ENCODE peak calls at places on chromosomes 13 and 19, in four cellular contexts. N is upper lobe of right lung, G is Caco-2, L is Panc1. S is an unnamed sample. For H3K4me1, the result is how much of the 10 kb centered on the place peaks cover.

GRCh38 chr13:53001444-53001843 is 27.2 kb upstream of the OLFM4 start:
- DNase-seq in L (no peak), G (no peak), N (no peak), S (no peak)

GRCh38 chr19:50046649-50047503 is 21.1 kb downstream of the ZNF473 start:
- DNase-seq in L (no peak), N (peak), G (peak), S (peak)

GRCh38 chr13:50829226-50829625 is 14.3 kb downstream of the DLEU7 start:
- DNase-seq in L (no peak), G (no peak), N (no peak), S (no peak)

GRCh38 chr19:56351208-56351607 is 36.6 kb upstream of the ZSCAN5A start:
- DNase-seq in G (no peak), N (no peak), L (no peak), S (no peak)

GRCh38 chr13:74136089-74136658 is 2.0 kb upstream of the KLF12 start:
- DNase-seq in L (no peak), G (no peak), N (peak), S (no peak)

GRCh38 chr13:84439108-84439507 is 556.8 kb upstream of the SLITRK1 start:
- DNase-seq in L (no peak), G (no peak), N (no peak), S (no peak)

GRCh38 chr19:32397736-32398135 is 7.8 kb upstream of the DPY19L3 start:
- DNase-seq in N (no peak), G (no peak), L (no peak), S (no peak)

GRCh38 chr19:29785955-29786589 is 25.7 kb upstream of the CCNE1 start:
- DNase-seq in N (no peak), G (no peak), L (no peak), S (peak)

GRCh38 chr13:33169273-33169980 is 116.1 kb downstream of the STARD13 start:
- DNase-seq in L (no peak), N (no peak), G (no peak), S (no peak)

GRCh38 chr19:48530044-48530720 is 18.5 kb upstream of the LMTK3 start:
- DNase-seq in G (no peak), N (no peak), L (no peak), S (no peak)

GRCh38 chr19:41323023-41323422 is 13.1 kb downstream of the CCDC97 start:
- DNase-seq in L (no peak), N (no peak), G (no peak), S (no peak)

GRCh38 chr13:27104606-27105005 is 67.0 kb downstream of the USP12 start:
- DNase-seq in G (no peak), L (no peak), N (no peak), S (no peak)

GRCh38 chr13:44312898-44313551 is 60.6 kb upstream of the SERP2 start:
- DNase-seq in L (peak), N (no peak), G (no peak), S (peak)

GRCh38 chr13:44309771-44310767 is 63.6 kb upstream of the SERP2 start:
- DNase-seq in N (no peak), G (no peak), L (no peak), S (no peak)

GRCh38 chr13:44311011-44311481 is 62.6 kb upstream of the SERP2 start:
- DNase-seq in G (no peak), L (no peak), N (peak), S (no peak)

GRCh38 chr13:44312131-44312530 is 61.5 kb upstream of the SERP2 start:
- DNase-seq in G (no peak), N (no peak), L (no peak), S (no peak)

DNA sequence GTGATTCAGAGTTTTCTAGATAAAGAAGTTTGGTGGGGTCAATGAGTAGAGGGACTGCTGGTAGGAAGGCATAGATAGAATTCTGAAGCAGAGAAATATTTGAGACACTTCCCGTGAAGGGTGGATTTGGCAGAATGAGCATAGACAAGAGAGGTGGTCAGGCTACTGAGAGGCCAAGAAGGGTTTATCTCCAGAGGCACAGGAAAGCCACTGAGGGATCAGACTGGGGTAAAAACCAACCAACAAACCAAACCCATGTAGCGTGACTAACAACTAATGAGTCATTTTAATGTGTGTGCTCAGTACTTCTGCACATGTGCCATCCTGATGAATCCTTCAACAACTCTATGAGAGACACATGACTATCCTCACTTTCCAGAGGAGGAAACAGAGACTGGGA is 60.0 kb upstream of the SERP2 start:
- DNase-seq in G (no peak), L (peak), N (no peak), S (peak)
- H3K4me1 ChIP-seq in G (under half), L (under half), N (under half), S (half or more)

GRCh38 chr19:18496167-18496979 is 25.5 kb downstream of the ELL start:
- DNase-seq in N (peak), G (no peak), L (no peak), S (no peak)

GRCh38 chr19:18494267-18494607 is 27.6 kb downstream of the ELL start:
- DNase-seq in N (no peak), G (no peak), L (no peak), S (no peak)

GRCh38 chr19:18496980-18497256 is 25.0 kb downstream of the ELL start:
- DNase-seq in L (no peak), G (no peak), N (no peak), S (no peak)

GRCh38 chr19:18493440-18494266 is 28.2 kb downstream of the ELL start:
- DNase-seq in N (no peak), G (no peak), L (no peak), S (no peak)

GRCh38 chr19:18495204-18495911 is 26.5 kb downstream of the ELL start:
- DNase-seq in G (no peak), N (no peak), L (no peak), S (no peak)
- H3K4me1 ChIP-seq in G (under half), N (half or more), L (under half), S (under half)

GRCh38 chr19:2051771-2052704 is 994 bp upstream of the MKNK2 start:
- DNase-seq in N (no peak), L (no peak), G (no peak), S (no peak)

GRCh38 chr19:2056810-2057192 is 5.8 kb upstream of the MKNK2 start:
- DNase-seq in L (no peak), N (no peak), G (no peak), S (no peak)

GRCh38 chr19:2053601-2054389 is 2.8 kb upstream of the MKNK2 start:
- DNase-seq in L (no peak), N (peak), G (no peak), S (no peak)

GRCh38 chr19:2055871-2056809 is 5.1 kb upstream of the MKNK2 start:
- DNase-seq in L (no peak), N (peak), G (no peak), S (peak)

GRCh38 chr19:2054763-2055162 is 3.7 kb upstream of the MKNK2 start:
- DNase-seq in N (no peak), G (no peak), L (no peak), S (no peak)
- H3K4me1 ChIP-seq in N (half or more), G (under half), L (half or more), S (half or more)

DNA sequence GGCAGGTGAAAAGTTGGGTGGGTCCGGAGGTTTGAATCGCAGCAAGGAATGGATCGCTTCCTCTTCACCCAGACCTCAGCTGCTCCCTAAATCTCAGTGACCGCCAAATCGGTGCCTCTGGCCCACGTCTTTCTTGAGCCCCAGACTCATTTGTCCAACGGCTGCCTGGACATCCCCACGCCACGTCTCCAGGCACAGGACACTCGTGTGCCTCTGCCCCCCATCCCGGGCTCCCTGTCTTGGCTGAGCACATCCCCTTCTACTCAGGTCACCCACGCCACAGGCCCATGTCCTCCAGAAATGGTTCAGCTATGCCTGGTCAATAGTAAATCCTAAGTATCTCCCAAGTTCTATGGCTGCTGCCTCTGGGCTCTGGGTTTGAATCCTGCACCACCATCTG is 56.6 kb downstream of the CDADC1 start:
- DNase-seq in G (no peak), N (no peak), L (no peak), S (no peak)
- H3K4me1 ChIP-seq in G (under half), N (under half), L (under half), S (under half)

GRCh38 chr13:20151016-20151415 is 9.8 kb downstream of the GJA3 start:
- DNase-seq in G (peak), N (no peak), L (no peak), S (no peak)
- H3K4me1 ChIP-seq in G (under half), N (under half), L (under half), S (under half)